ENCODE peak calls at places on chromosome 14, in eight cellular contexts. K, C, M, R, Y, W, O and S are unnamed samples.
A peak's percentile ranks its signal among the peaks of the same experiment; 100 is the strongest.

GRCh38 chr14:68936980-68937379 is 42.1 kb downstream of the ACTN1 start:
- DNase-seq in K (no peak), C (no peak), M (no peak), R (no peak), Y (no peak), W (no peak), O (no peak), S (no peak)

GRCh38 chr14:75096959-75097358 is 27.5 kb downstream of the ZC2HC1C start:
- DNase-seq in K (no peak), C (no peak), M (no peak), R (no peak), Y (no peak), W (no peak), O (no peak), S (no peak)

GRCh38 chr14:49692895-49693737 is at the start of gene KLHDC1:
- DNase-seq in K (peak; percentile 94), C (peak; percentile 86), M (peak; percentile 91), R (peak; percentile 78), Y (peak; percentile 94), W (peak; percentile 96), O (peak; percentile 85), S (no peak)

GRCh38 chr14:100199240-100199860 is 39.6 kb upstream of the YY1 start:
- DNase-seq in K (no peak), C (no peak), M (no peak), R (no peak), Y (no peak), W (no peak), O (no peak), S (no peak)

GRCh38 chr14:93303659-93304058 is 29.2 kb downstream of the BTBD7 start:
- DNase-seq in K (no peak), C (no peak), M (no peak), R (no peak), Y (no peak), W (no peak), O (no peak), S (no peak)

GRCh38 chr14:101179691-101180211 is 276.2 kb upstream of the RTL1 start:
- DNase-seq in K (no peak), C (peak; percentile 22), M (no peak), R (no peak), Y (no peak), W (peak; percentile 54), O (no peak), S (no peak)

GRCh38 chr14:53670701-53671100 is 285.9 kb downstream of the BMP4 start:
- DNase-seq in K (no peak), C (no peak), M (no peak), R (peak; percentile 5), Y (no peak), W (no peak), O (no peak), S (no peak)

GRCh38 chr14:101917413-101918124 is 46.8 kb upstream of the DYNC1H1 start:
- DNase-seq in K (no peak), C (no peak), M (no peak), R (no peak), Y (no peak), W (no peak), O (no peak), S (no peak)

GRCh38 chr14:90382491-90383125 is 14.2 kb upstream of the CALM1 start:
- DNase-seq in K (peak; percentile 80), C (peak; percentile 69), M (peak; percentile 76), R (peak; percentile 75), Y (peak; percentile 89), W (peak; percentile 86), O (peak; percentile 75), S (no peak)

GRCh38 chr14:25537846-25538455 is 488.0 kb upstream of the STXBP6 start:
- DNase-seq in K (no peak), C (no peak), M (no peak), R (peak; percentile 38), Y (no peak), W (no peak), O (peak; percentile 57), S (no peak)

GRCh38 chr14:28754209-28754985 is 12.2 kb upstream of the FOXG1 start:
- DNase-seq in K (no peak), C (no peak), M (no peak), R (peak; percentile 40), Y (no peak), W (no peak), O (peak; percentile 65), S (no peak)

GRCh38 chr14:68124885-68125731 is 305.5 kb downstream of the RAD51B start:
- DNase-seq in K (no peak), C (no peak), M (no peak), R (peak; percentile 80), Y (no peak), W (no peak), O (no peak), S (no peak)

GRCh38 chr14:37625597-37626595 is 30.5 kb downstream of the TTC6 start:
- DNase-seq in K (no peak), C (no peak), M (no peak), R (no peak), Y (no peak), W (no peak), O (no peak), S (no peak)

GRCh38 chr14:59254911-59255545 is 66.6 kb downstream of the DAAM1 start:
- DNase-seq in K (no peak), C (no peak), M (no peak), R (no peak), Y (no peak), W (no peak), O (no peak), S (no peak)

GRCh38 chr14:64792231-64792630 is 87.5 kb downstream of the SPTB start:
- DNase-seq in K (no peak), C (no peak), M (no peak), R (no peak), Y (no peak), W (no peak), O (no peak), S (no peak)

GRCh38 chr14:59347511-59347900 is 117.7 kb downstream of the GPR135 start:
- DNase-seq in K (no peak), C (no peak), M (no peak), R (no peak), Y (no peak), W (no peak), O (no peak), S (no peak)

DNA sequence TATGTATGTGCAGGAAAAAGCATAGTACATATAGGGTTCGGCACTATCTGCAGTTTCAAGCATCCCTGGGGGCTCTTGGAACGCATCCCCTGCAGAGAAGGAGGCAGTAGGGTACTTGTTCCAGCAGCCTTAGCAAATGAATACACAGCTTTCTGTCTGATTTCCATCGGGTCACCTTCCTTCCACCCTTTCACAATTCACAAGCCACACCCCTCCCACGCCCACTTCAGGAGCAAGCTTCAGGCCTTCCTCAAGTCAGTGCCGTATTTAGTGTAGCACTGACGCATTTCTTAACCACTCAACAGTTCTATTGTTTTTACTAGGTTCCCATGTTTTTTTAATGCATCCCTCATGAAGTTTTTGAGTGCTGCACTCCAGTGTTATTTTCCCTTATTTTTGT is 64.2 kb downstream of the CLMN start:
- DNase-seq in K (peak; percentile 56), C (peak; percentile 84), M (no peak), R (peak; percentile 83), Y (no peak), W (peak; percentile 87), O (peak; percentile 57), S (peak; percentile 74)
- H3K4me3 ChIP-seq in K (no peak overlapping the region), C (no peak overlapping the region), M (no peak overlapping the region), R (no peak overlapping the region), Y (no peak overlapping the region), W (no peak overlapping the region), O (no peak overlapping the region), S (no peak overlapping the region)

GRCh38 chr14:20328705-20329104 is 4.4 kb downstream of the CCNB1IP1 start:
- DNase-seq in K (no peak), C (no peak), M (no peak), R (no peak), Y (no peak), W (no peak), O (no peak), S (no peak)
- H3K27ac ChIP-seq in K (no peak overlapping the region), C (no peak overlapping the region), M (no peak overlapping the region), R (no peak overlapping the region), Y (no peak overlapping the region), W (no peak overlapping the region), O (peak overlapping the region; percentile 65), S (no peak overlapping the region)

DNA sequence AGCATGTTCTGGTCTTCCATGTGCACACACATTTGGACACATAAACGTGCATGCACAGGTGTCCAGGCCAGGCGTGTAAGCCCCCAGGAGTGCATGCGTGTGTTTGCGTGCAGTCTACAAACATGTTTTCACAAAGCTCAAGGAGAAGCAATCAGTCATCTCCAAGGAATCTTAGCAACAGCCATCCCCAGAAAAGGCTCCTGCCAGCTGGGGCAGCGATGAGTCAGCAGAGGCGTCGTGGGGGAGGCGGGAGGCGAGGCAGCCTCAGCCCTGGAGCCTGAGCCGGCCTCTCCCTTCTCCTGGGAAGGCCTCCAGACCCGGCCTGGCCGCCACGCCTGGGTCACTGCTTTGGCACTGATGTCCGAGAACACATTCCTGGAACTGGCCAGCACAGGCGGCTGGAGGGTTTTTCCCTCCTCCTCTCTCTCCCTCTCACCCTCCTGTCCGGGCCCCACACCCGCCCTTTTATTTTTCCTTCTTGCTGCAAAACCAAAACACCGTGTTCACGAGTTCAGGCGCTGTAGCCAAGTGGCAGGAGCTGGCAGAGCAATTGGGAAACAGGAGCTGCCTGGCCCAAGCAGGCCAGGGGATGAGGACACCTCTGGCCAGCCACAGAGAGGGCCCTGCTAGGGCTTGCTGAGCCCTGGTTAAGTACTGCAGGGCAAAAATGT is 92.7 kb downstream of the LRRC74A start:
- DNase-seq in K (peak; percentile 98), C (peak; percentile 95), M (peak; percentile 98), R (peak; percentile 96), Y (peak; percentile 99), W (peak; percentile 99), O (peak; percentile 58), S (no peak)
- H3K4me3 ChIP-seq in K (no peak overlapping the region), C (no peak overlapping the region), M (no peak overlapping the region), R (no peak overlapping the region), Y (peak overlapping the region; percentile 50), W (no peak overlapping the region), O (no peak overlapping the region), S (no peak overlapping the region)

GRCh38 chr14:103830511-103831270 is 16.7 kb downstream of the PPP1R13B start:
- DNase-seq in K (no peak), C (no peak), M (no peak), R (no peak), Y (no peak), W (no peak), O (no peak), S (no peak)

GRCh38 chr14:103833711-103834110 is 13.7 kb downstream of the PPP1R13B start:
- DNase-seq in K (no peak), C (no peak), M (no peak), R (no peak), Y (no peak), W (no peak), O (no peak), S (no peak)

GRCh38 chr14:103834956-103835355 is 12.4 kb downstream of the PPP1R13B start:
- DNase-seq in K (no peak), C (no peak), M (no peak), R (no peak), Y (no peak), W (no peak), O (no peak), S (no peak)

GRCh38 chr14:103828315-103828967 is 18.9 kb downstream of the PPP1R13B start:
- DNase-seq in K (no peak), C (no peak), M (peak; percentile 64), R (no peak), Y (no peak), W (no peak), O (no peak), S (no peak)

DNA sequence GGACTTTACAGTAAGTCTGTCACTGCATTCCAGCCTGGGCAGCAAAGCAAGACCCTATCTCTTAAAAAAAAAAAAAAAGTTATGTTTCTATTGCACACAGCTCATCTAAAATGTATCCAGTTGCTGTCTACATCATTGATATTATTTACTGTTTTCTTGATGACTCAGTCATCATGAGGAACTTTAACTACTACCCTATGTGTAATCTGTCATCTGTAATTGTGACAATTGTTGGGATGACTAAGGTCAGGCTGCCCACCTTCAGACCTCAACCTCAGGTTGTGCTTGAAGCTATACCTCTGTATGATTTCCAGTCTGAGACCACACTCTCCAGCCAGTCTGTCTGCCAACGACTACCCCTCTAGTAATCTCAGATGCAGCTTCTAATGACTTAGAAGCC is 15.3 kb downstream of the PPP1R13B start:
- DNase-seq in K (no peak), C (no peak), M (no peak), R (no peak), Y (no peak), W (no peak), O (no peak), S (no peak)
- H3K27ac ChIP-seq in K (no peak overlapping the region), C (no peak overlapping the region), M (no peak overlapping the region), R (no peak overlapping the region), Y (no peak overlapping the region), W (no peak overlapping the region), O (peak overlapping the region; percentile 23), S (no peak overlapping the region)